ENCODE peak calls at places on chromosomes 11 and 22, in seven cellular contexts. One of them, this sample, is unnamed.
A peak's percentile ranks its signal among the peaks of the same experiment; 100 is the strongest.

GRCh38 chr11:72585762-72586590 is 88.2 kb downstream of the PDE2A start:
- DNase-seq in ovary: peak; percentile 68
- DNase-seq in aorta: peak; percentile 78
- DNase-seq in endodermal cell: peak; percentile 95
- DNase-seq in uterus: peak; percentile 54
- DNase-seq in CD4-positive, alpha-beta T cell: peak; percentile 56
- DNase-seq in substantia nigra: no peak
- DNase-seq in this sample: peak; percentile 42

GRCh38 chr11:62804310-62805043 is 763 bp downstream of the NXF1 start:
- DNase-seq in substantia nigra: no peak
- DNase-seq in CD4-positive, alpha-beta T cell: no peak
- DNase-seq in ovary: no peak
- DNase-seq in uterus: no peak
- DNase-seq in aorta: no peak
- DNase-seq in endodermal cell: no peak
- DNase-seq in this sample: no peak

GRCh38 chr22:32700186-32700882 is 101.2 kb upstream of the TIMP3 start:
- DNase-seq in substantia nigra: no peak
- DNase-seq in CD4-positive, alpha-beta T cell: no peak
- DNase-seq in endodermal cell: peak; percentile 44
- DNase-seq in ovary: no peak
- DNase-seq in aorta: no peak
- DNase-seq in uterus: peak; percentile 23
- DNase-seq in this sample: no peak

GRCh38 chr11:111849631-111850030 is 21.8 kb downstream of the ALG9 start:
- DNase-seq in endodermal cell: no peak
- DNase-seq in uterus: no peak
- DNase-seq in CD4-positive, alpha-beta T cell: no peak
- DNase-seq in ovary: no peak
- DNase-seq in substantia nigra: no peak
- DNase-seq in aorta: no peak
- DNase-seq in this sample: no peak

GRCh38 chr22:22431271-22432220 is 77.0 kb downstream of the ZNF280B start:
- DNase-seq in uterus: no peak
- DNase-seq in aorta: no peak
- DNase-seq in CD4-positive, alpha-beta T cell: peak; percentile 46
- DNase-seq in substantia nigra: peak; percentile 55
- DNase-seq in ovary: peak; percentile 45
- DNase-seq in endodermal cell: peak; percentile 90
- DNase-seq in this sample: peak; percentile 30

GRCh38 chr11:75482931-75483469 is 42.7 kb downstream of the GDPD5 start:
- DNase-seq in ovary: no peak
- DNase-seq in uterus: no peak
- DNase-seq in endodermal cell: no peak
- DNase-seq in CD4-positive, alpha-beta T cell: no peak
- DNase-seq in substantia nigra: no peak
- DNase-seq in aorta: no peak
- DNase-seq in this sample: no peak

GRCh38 chr11:2534957-2535672 is 90.3 kb downstream of the KCNQ1 start:
- DNase-seq in aorta: peak; percentile 57
- DNase-seq in uterus: no peak
- DNase-seq in ovary: no peak
- DNase-seq in substantia nigra: no peak
- DNase-seq in endodermal cell: peak; percentile 59
- DNase-seq in CD4-positive, alpha-beta T cell: no peak
- DNase-seq in this sample: peak; percentile 11

GRCh38 chr11:64092761-64093136 is 57.0 kb downstream of the FLRT1 start:
- DNase-seq in CD4-positive, alpha-beta T cell: no peak
- DNase-seq in uterus: no peak
- DNase-seq in endodermal cell: no peak
- DNase-seq in substantia nigra: no peak
- DNase-seq in aorta: no peak
- DNase-seq in ovary: no peak
- DNase-seq in this sample: no peak

GRCh38 chr22:21447694-21448402 is 19.3 kb upstream of the TMEM191C start:
- DNase-seq in uterus: no peak
- DNase-seq in endodermal cell: peak; percentile 75
- DNase-seq in ovary: no peak
- DNase-seq in substantia nigra: no peak
- DNase-seq in aorta: peak; percentile 53
- DNase-seq in CD4-positive, alpha-beta T cell: no peak
- DNase-seq in this sample: no peak

GRCh38 chr11:70430671-70431574 is 32.6 kb downstream of the CTTN start:
- DNase-seq in CD4-positive, alpha-beta T cell: no peak
- DNase-seq in ovary: no peak
- DNase-seq in aorta: no peak
- DNase-seq in endodermal cell: no peak
- DNase-seq in uterus: no peak
- DNase-seq in substantia nigra: no peak
- DNase-seq in this sample: no peak

GRCh38 chr11:11864332-11864731 is 22.6 kb downstream of the USP47 start:
- DNase-seq in ovary: no peak
- DNase-seq in endodermal cell: no peak
- DNase-seq in uterus: no peak
- DNase-seq in substantia nigra: no peak
- DNase-seq in aorta: no peak
- DNase-seq in CD4-positive, alpha-beta T cell: no peak
- DNase-seq in this sample: no peak

DNA sequence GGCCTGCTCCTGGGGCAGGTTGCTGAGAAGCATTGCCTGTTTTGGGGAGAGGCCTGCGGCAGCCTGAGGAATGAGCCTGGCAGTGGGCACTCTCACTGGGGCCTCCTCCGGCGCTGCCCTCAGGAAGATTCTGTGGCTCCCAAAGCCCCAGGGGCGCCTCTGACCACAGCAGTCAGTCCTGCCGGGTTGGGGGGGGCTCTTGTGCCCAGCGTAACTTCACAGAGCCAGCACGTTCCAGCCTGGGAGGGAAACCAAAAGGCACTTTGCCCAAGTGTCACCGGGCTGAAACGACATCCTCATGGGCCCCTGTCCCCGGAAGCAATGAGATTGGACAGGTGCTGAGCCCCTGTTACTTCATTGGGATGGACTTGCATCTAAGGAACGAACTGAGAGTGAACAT is 4.3 kb upstream of the LRP5 start:
- DNase-seq in CD4-positive, alpha-beta T cell: no peak
- DNase-seq in substantia nigra: no peak
- DNase-seq in ovary: no peak
- DNase-seq in endodermal cell: no peak
- DNase-seq in uterus: no peak
- DNase-seq in aorta: no peak
- DNase-seq in this sample: peak; percentile 53
- H3K27ac ChIP-seq in CD4-positive, alpha-beta T cell: no peak overlapping the region
- H3K27ac ChIP-seq in substantia nigra: no peak overlapping the region
- H3K27ac ChIP-seq in ovary: no peak overlapping the region
- H3K27ac ChIP-seq in endodermal cell: no peak overlapping the region
- H3K27ac ChIP-seq in uterus: no peak overlapping the region
- H3K27ac ChIP-seq in aorta: no peak overlapping the region
- H3K27ac ChIP-seq in this sample: peak overlapping the region; percentile 79

DNA sequence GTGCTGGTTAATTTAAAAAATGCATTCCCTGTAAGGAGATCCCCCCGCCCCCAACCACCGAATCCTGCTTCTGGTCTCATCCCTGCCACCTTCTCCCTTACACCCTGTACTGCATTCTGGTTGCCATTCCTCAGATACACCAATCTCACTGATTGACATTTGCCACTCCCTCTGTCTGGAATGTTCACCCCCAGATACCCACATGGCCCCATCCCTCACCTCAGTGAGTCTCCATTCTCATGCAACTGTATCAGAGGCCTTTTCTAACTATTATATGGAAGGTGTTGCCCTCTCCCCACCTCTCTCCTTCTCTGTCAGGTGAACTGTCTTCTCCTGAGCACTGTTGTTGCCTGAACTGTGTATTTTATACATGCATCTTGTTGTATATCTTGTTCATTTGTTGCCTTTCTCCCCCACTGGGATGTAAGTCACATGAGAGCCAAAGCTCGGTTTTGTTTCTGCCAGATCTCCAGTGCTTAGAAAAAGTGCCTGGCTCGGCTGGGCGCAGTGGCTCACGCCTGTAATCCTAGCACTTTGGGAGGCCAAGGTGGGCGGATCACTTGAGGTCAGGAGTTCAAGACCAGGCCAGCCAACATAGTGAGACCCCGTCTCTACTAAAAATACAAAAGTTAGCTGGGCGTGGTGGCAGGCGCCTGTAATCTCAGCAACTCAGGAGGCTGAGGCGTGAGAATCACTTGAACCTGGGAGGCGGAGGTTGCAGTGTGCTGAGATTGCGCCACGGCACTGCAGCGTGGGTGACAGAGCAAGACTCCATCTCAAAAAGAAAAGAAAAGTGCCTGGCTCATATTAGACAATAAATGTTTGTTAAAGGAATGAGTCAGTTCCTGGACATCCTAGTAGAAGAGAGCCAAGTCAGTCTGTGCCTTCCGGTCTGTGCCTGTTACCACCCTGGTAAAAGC is 61.0 kb downstream of the TNRC6B start:
- DNase-seq in substantia nigra: peak; percentile 12
- DNase-seq in ovary: no peak
- DNase-seq in endodermal cell: no peak
- DNase-seq in CD4-positive, alpha-beta T cell: no peak
- DNase-seq in uterus: peak; percentile 47
- DNase-seq in aorta: no peak
- DNase-seq in this sample: no peak
- H3K27ac ChIP-seq in substantia nigra: peak overlapping the region; percentile 23
- H3K27ac ChIP-seq in ovary: no peak overlapping the region
- H3K27ac ChIP-seq in endodermal cell: no peak overlapping the region
- H3K27ac ChIP-seq in CD4-positive, alpha-beta T cell: peak overlapping the region; percentile 22
- H3K27ac ChIP-seq in uterus: peak overlapping the region; percentile 52
- H3K27ac ChIP-seq in aorta: no peak overlapping the region
- H3K27ac ChIP-seq in this sample: peak overlapping the region; percentile 49

GRCh38 chr11:44833221-44833620 is 106.5 kb downstream of the TSPAN18 start:
- DNase-seq in substantia nigra: no peak
- DNase-seq in uterus: no peak
- DNase-seq in ovary: no peak
- DNase-seq in aorta: no peak
- DNase-seq in endodermal cell: no peak
- DNase-seq in CD4-positive, alpha-beta T cell: no peak
- DNase-seq in this sample: no peak

GRCh38 chr11:44833869-44834452 is 107.2 kb downstream of the TSPAN18 start:
- DNase-seq in endodermal cell: peak; percentile 77
- DNase-seq in ovary: no peak
- DNase-seq in aorta: no peak
- DNase-seq in uterus: no peak
- DNase-seq in substantia nigra: peak; percentile 17
- DNase-seq in CD4-positive, alpha-beta T cell: no peak
- DNase-seq in this sample: no peak

GRCh38 chr11:44835326-44835725 is 108.6 kb downstream of the TSPAN18 start:
- DNase-seq in endodermal cell: no peak
- DNase-seq in uterus: no peak
- DNase-seq in CD4-positive, alpha-beta T cell: no peak
- DNase-seq in aorta: no peak
- DNase-seq in ovary: no peak
- DNase-seq in substantia nigra: no peak
- DNase-seq in this sample: no peak

GRCh38 chr11:44835979-44836378 is 109.2 kb downstream of the TSPAN18 start:
- DNase-seq in CD4-positive, alpha-beta T cell: no peak
- DNase-seq in aorta: no peak
- DNase-seq in ovary: no peak
- DNase-seq in endodermal cell: no peak
- DNase-seq in substantia nigra: no peak
- DNase-seq in uterus: no peak
- DNase-seq in this sample: no peak

GRCh38 chr11:44834846-44835245 is 108.1 kb downstream of the TSPAN18 start:
- DNase-seq in uterus: no peak
- DNase-seq in substantia nigra: no peak
- DNase-seq in ovary: no peak
- DNase-seq in endodermal cell: peak; percentile 46
- DNase-seq in CD4-positive, alpha-beta T cell: no peak
- DNase-seq in aorta: no peak
- DNase-seq in this sample: no peak
- H3K27ac ChIP-seq in uterus: peak overlapping the region; percentile 81
- H3K27ac ChIP-seq in substantia nigra: no peak overlapping the region
- H3K27ac ChIP-seq in ovary: no peak overlapping the region
- H3K27ac ChIP-seq in endodermal cell: peak overlapping the region; percentile 82
- H3K27ac ChIP-seq in CD4-positive, alpha-beta T cell: no peak overlapping the region
- H3K27ac ChIP-seq in aorta: no peak overlapping the region
- H3K27ac ChIP-seq in this sample: peak overlapping the region; percentile 71

GRCh38 chr11:452916-453527 is 2.9 kb downstream of the PTDSS2 start:
- DNase-seq in ovary: no peak
- DNase-seq in uterus: no peak
- DNase-seq in CD4-positive, alpha-beta T cell: no peak
- DNase-seq in endodermal cell: no peak
- DNase-seq in aorta: no peak
- DNase-seq in substantia nigra: no peak
- DNase-seq in this sample: no peak

GRCh38 chr11:452203-452744 is 2.2 kb downstream of the PTDSS2 start:
- DNase-seq in CD4-positive, alpha-beta T cell: no peak
- DNase-seq in aorta: no peak
- DNase-seq in ovary: no peak
- DNase-seq in endodermal cell: no peak
- DNase-seq in substantia nigra: no peak
- DNase-seq in uterus: no peak
- DNase-seq in this sample: no peak

GRCh38 chr11:450809-451451 is 851 bp downstream of the PTDSS2 start:
- DNase-seq in aorta: peak; percentile 85
- DNase-seq in endodermal cell: peak; percentile 87
- DNase-seq in ovary: peak; percentile 51
- DNase-seq in uterus: peak; percentile 55
- DNase-seq in substantia nigra: peak; percentile 44
- DNase-seq in CD4-positive, alpha-beta T cell: peak; percentile 82
- DNase-seq in this sample: peak; percentile 47

GRCh38 chr11:449889-450808 is at the start of gene PTDSS2:
- DNase-seq in ovary: peak; percentile 96
- DNase-seq in substantia nigra: peak; percentile 95
- DNase-seq in aorta: peak; percentile 99
- DNase-seq in endodermal cell: peak; percentile 99
- DNase-seq in CD4-positive, alpha-beta T cell: peak; percentile 91
- DNase-seq in uterus: peak; percentile 95
- DNase-seq in this sample: peak; percentile 97

DNA sequence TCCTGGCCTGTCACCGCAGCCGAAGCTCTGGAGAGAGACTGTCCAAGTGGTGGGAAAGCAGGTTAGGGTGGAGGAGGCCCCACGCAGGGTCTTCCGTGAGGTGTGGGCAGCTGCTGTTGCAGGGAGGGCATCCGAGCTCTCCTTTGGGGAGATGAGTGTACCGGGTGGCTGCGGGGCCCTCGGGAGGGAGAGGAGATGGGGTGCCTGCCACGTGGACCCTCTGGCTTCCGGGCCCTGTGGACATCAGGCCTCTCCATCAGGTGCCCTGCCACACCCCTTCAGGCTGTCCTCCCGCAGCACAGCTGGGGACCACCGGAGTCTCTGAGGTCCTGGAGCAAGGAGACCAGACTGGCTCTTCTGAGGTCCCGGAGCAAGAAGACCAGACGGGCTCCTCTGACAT is 1.7 kb downstream of the PTDSS2 start:
- DNase-seq in CD4-positive, alpha-beta T cell: no peak
- DNase-seq in aorta: no peak
- DNase-seq in ovary: no peak
- DNase-seq in endodermal cell: no peak
- DNase-seq in substantia nigra: no peak
- DNase-seq in uterus: no peak
- DNase-seq in this sample: no peak
- H3K27ac ChIP-seq in CD4-positive, alpha-beta T cell: no peak overlapping the region
- H3K27ac ChIP-seq in aorta: no peak overlapping the region
- H3K27ac ChIP-seq in ovary: no peak overlapping the region
- H3K27ac ChIP-seq in endodermal cell: no peak overlapping the region
- H3K27ac ChIP-seq in substantia nigra: peak overlapping the region; percentile 91
- H3K27ac ChIP-seq in uterus: no peak overlapping the region
- H3K27ac ChIP-seq in this sample: peak overlapping the region; percentile 94